ENCODE peak calls at places on chromosomes 12 and 14, in six cellular contexts. One of them, this sample, is unnamed.

GRCh38 chr14:103530390-103530789 is 1.4 kb downstream of the TRMT61A start:
- DNase-seq in BJ: no peak
- DNase-seq in neural progenitor cell: peak
- DNase-seq in transverse colon: no peak
- DNase-seq in gastrocnemius medialis: no peak
- DNase-seq in dorsolateral prefrontal cortex: no peak
- DNase-seq in this sample: no peak

GRCh38 chr14:36271939-36272907 is 48.2 kb downstream of the MBIP start:
- DNase-seq in transverse colon: peak
- DNase-seq in neural progenitor cell: no peak
- DNase-seq in BJ: no peak
- DNase-seq in gastrocnemius medialis: no peak
- DNase-seq in dorsolateral prefrontal cortex: peak
- DNase-seq in this sample: no peak

GRCh38 chr14:102586420-102587119 is 5.9 kb upstream of the RCOR1 start:
- DNase-seq in BJ: no peak
- DNase-seq in gastrocnemius medialis: no peak
- DNase-seq in dorsolateral prefrontal cortex: no peak
- DNase-seq in neural progenitor cell: no peak
- DNase-seq in transverse colon: no peak
- DNase-seq in this sample: no peak

GRCh38 chr14:102209224-102209966 is 69.7 kb downstream of the WDR20 start:
- DNase-seq in neural progenitor cell: peak
- DNase-seq in dorsolateral prefrontal cortex: peak
- DNase-seq in transverse colon: no peak
- DNase-seq in BJ: no peak
- DNase-seq in gastrocnemius medialis: peak
- DNase-seq in this sample: peak

GRCh38 chr12:119668315-119668651 is 350 bp downstream of the PRKAB1 start:
- DNase-seq in dorsolateral prefrontal cortex: no peak
- DNase-seq in gastrocnemius medialis: no peak
- DNase-seq in BJ: no peak
- DNase-seq in transverse colon: no peak
- DNase-seq in neural progenitor cell: no peak
- DNase-seq in this sample: no peak

GRCh38 chr12:91316825-91317224 is 134.2 kb upstream of the DCN start:
- DNase-seq in transverse colon: no peak
- DNase-seq in gastrocnemius medialis: no peak
- DNase-seq in BJ: peak
- DNase-seq in dorsolateral prefrontal cortex: no peak
- DNase-seq in neural progenitor cell: no peak
- DNase-seq in this sample: no peak

GRCh38 chr12:45379261-45379660 is 163.4 kb downstream of the ANO6 start:
- DNase-seq in gastrocnemius medialis: no peak
- DNase-seq in dorsolateral prefrontal cortex: no peak
- DNase-seq in transverse colon: no peak
- DNase-seq in BJ: no peak
- DNase-seq in neural progenitor cell: no peak
- DNase-seq in this sample: no peak

GRCh38 chr12:12804011-12804410 is 9.1 kb upstream of the DDX47 start:
- DNase-seq in dorsolateral prefrontal cortex: no peak
- DNase-seq in transverse colon: no peak
- DNase-seq in neural progenitor cell: no peak
- DNase-seq in BJ: no peak
- DNase-seq in gastrocnemius medialis: no peak
- DNase-seq in this sample: no peak

GRCh38 chr14:91153360-91153759 is 39.5 kb downstream of the DGLUCY start:
- DNase-seq in gastrocnemius medialis: no peak
- DNase-seq in BJ: no peak
- DNase-seq in neural progenitor cell: no peak
- DNase-seq in dorsolateral prefrontal cortex: no peak
- DNase-seq in transverse colon: peak
- DNase-seq in this sample: no peak

GRCh38 chr14:95774265-95775160 is 60.6 kb upstream of the TCL1A start:
- DNase-seq in dorsolateral prefrontal cortex: no peak
- DNase-seq in BJ: no peak
- DNase-seq in transverse colon: peak
- DNase-seq in gastrocnemius medialis: no peak
- DNase-seq in neural progenitor cell: peak
- DNase-seq in this sample: no peak

GRCh38 chr12:9340422-9341259 is 132.4 kb upstream of the PZP start:
- DNase-seq in transverse colon: no peak
- DNase-seq in neural progenitor cell: no peak
- DNase-seq in dorsolateral prefrontal cortex: no peak
- DNase-seq in gastrocnemius medialis: no peak
- DNase-seq in BJ: no peak
- DNase-seq in this sample: no peak

GRCh38 chr14:59919582-59920377 is at the start of gene LRRC9:
- DNase-seq in BJ: no peak
- DNase-seq in neural progenitor cell: peak
- DNase-seq in gastrocnemius medialis: no peak
- DNase-seq in transverse colon: peak
- DNase-seq in dorsolateral prefrontal cortex: peak
- DNase-seq in this sample: no peak

GRCh38 chr14:92582706-92583452 is 69.3 kb downstream of the RIN3 start:
- DNase-seq in gastrocnemius medialis: no peak
- DNase-seq in BJ: no peak
- DNase-seq in dorsolateral prefrontal cortex: no peak
- DNase-seq in neural progenitor cell: no peak
- DNase-seq in transverse colon: no peak
- DNase-seq in this sample: no peak

GRCh38 chr14:73241481-73242165 is 4.3 kb downstream of the PAPLN start:
- DNase-seq in gastrocnemius medialis: no peak
- DNase-seq in dorsolateral prefrontal cortex: peak
- DNase-seq in neural progenitor cell: no peak
- DNase-seq in transverse colon: no peak
- DNase-seq in BJ: no peak
- DNase-seq in this sample: no peak

GRCh38 chr12:101743724-101744472 is 4.6 kb upstream of the SYCP3 start:
- DNase-seq in neural progenitor cell: peak
- DNase-seq in transverse colon: peak
- DNase-seq in BJ: no peak
- DNase-seq in dorsolateral prefrontal cortex: no peak
- DNase-seq in gastrocnemius medialis: no peak
- DNase-seq in this sample: no peak

GRCh38 chr14:44963775-44964380 is 1.9 kb downstream of the TOGARAM1 start:
- DNase-seq in dorsolateral prefrontal cortex: no peak
- DNase-seq in BJ: no peak
- DNase-seq in transverse colon: no peak
- DNase-seq in neural progenitor cell: peak
- DNase-seq in gastrocnemius medialis: peak
- DNase-seq in this sample: no peak

GRCh38 chr14:61103541-61104339 is 122.7 kb downstream of the SLC38A6 start:
- DNase-seq in BJ: peak
- DNase-seq in transverse colon: peak
- DNase-seq in neural progenitor cell: peak
- DNase-seq in dorsolateral prefrontal cortex: no peak
- DNase-seq in gastrocnemius medialis: peak
- DNase-seq in this sample: peak

GRCh38 chr14:36915089-36915488 is 253.4 kb downstream of the PAX9 start:
- DNase-seq in neural progenitor cell: no peak
- DNase-seq in dorsolateral prefrontal cortex: no peak
- DNase-seq in gastrocnemius medialis: no peak
- DNase-seq in BJ: no peak
- DNase-seq in transverse colon: no peak
- DNase-seq in this sample: no peak

GRCh38 chr12:96198970-96199369 is 4.8 kb downstream of the ELK3 start:
- DNase-seq in gastrocnemius medialis: no peak
- DNase-seq in BJ: peak
- DNase-seq in transverse colon: no peak
- DNase-seq in neural progenitor cell: no peak
- DNase-seq in dorsolateral prefrontal cortex: no peak
- DNase-seq in this sample: peak

GRCh38 chr14:35932659-35933159 is 106.6 kb downstream of the BRMS1L start:
- DNase-seq in dorsolateral prefrontal cortex: no peak
- DNase-seq in transverse colon: peak
- DNase-seq in neural progenitor cell: no peak
- DNase-seq in gastrocnemius medialis: no peak
- DNase-seq in BJ: no peak
- DNase-seq in this sample: no peak

GRCh38 chr12:12722351-12723146 is 5.4 kb downstream of the CDKN1B start:
- DNase-seq in BJ: no peak
- DNase-seq in neural progenitor cell: no peak
- DNase-seq in dorsolateral prefrontal cortex: no peak
- DNase-seq in transverse colon: no peak
- DNase-seq in gastrocnemius medialis: no peak
- DNase-seq in this sample: no peak

GRCh38 chr12:124480469-124481256 is 86.7 kb downstream of the NCOR2 start:
- DNase-seq in dorsolateral prefrontal cortex: peak
- DNase-seq in neural progenitor cell: no peak
- DNase-seq in BJ: no peak
- DNase-seq in transverse colon: peak
- DNase-seq in gastrocnemius medialis: no peak
- DNase-seq in this sample: no peak

GRCh38 chr12:15220451-15220850 is 766 bp downstream of the RERG start:
- DNase-seq in gastrocnemius medialis: no peak
- DNase-seq in dorsolateral prefrontal cortex: no peak
- DNase-seq in BJ: no peak
- DNase-seq in neural progenitor cell: no peak
- DNase-seq in transverse colon: no peak
- DNase-seq in this sample: no peak
- H3K4me3 ChIP-seq in gastrocnemius medialis: peak
- H3K4me3 ChIP-seq in dorsolateral prefrontal cortex: peak
- H3K4me3 ChIP-seq in BJ: no peak
- H3K4me3 ChIP-seq in neural progenitor cell: peak
- H3K4me3 ChIP-seq in transverse colon: peak
- H3K4me3 ChIP-seq in this sample: peak

GRCh38 chr12:20007331-20007730 is 361.0 kb upstream of the PDE3A start:
- DNase-seq in transverse colon: no peak
- DNase-seq in gastrocnemius medialis: no peak
- DNase-seq in dorsolateral prefrontal cortex: no peak
- DNase-seq in BJ: peak
- DNase-seq in neural progenitor cell: no peak
- DNase-seq in this sample: no peak

GRCh38 chr12:20006856-20007255 is 361.5 kb upstream of the PDE3A start:
- DNase-seq in gastrocnemius medialis: no peak
- DNase-seq in dorsolateral prefrontal cortex: no peak
- DNase-seq in transverse colon: no peak
- DNase-seq in neural progenitor cell: no peak
- DNase-seq in BJ: peak
- DNase-seq in this sample: no peak

GRCh38 chr12:20003252-20003651 is 365.1 kb upstream of the PDE3A start:
- DNase-seq in gastrocnemius medialis: no peak
- DNase-seq in neural progenitor cell: no peak
- DNase-seq in BJ: no peak
- DNase-seq in dorsolateral prefrontal cortex: no peak
- DNase-seq in transverse colon: no peak
- DNase-seq in this sample: no peak

GRCh38 chr12:20000229-20000869 is 368.0 kb upstream of the PDE3A start:
- DNase-seq in transverse colon: no peak
- DNase-seq in neural progenitor cell: no peak
- DNase-seq in dorsolateral prefrontal cortex: no peak
- DNase-seq in gastrocnemius medialis: no peak
- DNase-seq in BJ: no peak
- DNase-seq in this sample: no peak

GRCh38 chr12:20004951-20005350 is 363.4 kb upstream of the PDE3A start:
- DNase-seq in neural progenitor cell: no peak
- DNase-seq in transverse colon: no peak
- DNase-seq in gastrocnemius medialis: no peak
- DNase-seq in dorsolateral prefrontal cortex: no peak
- DNase-seq in BJ: no peak
- DNase-seq in this sample: no peak
- TF ChIP-seq CTCF in neural progenitor cell: no peak
- TF ChIP-seq CTCF in transverse colon: no peak
- TF ChIP-seq CTCF in gastrocnemius medialis: no peak
- TF ChIP-seq CTCF in dorsolateral prefrontal cortex: no peak
- TF ChIP-seq CTCF in BJ: no peak
- TF ChIP-seq CTCF in this sample: no peak

GRCh38 chr12:3152013-3152412 is 74.8 kb downstream of the TSPAN9 start:
- DNase-seq in BJ: no peak
- DNase-seq in neural progenitor cell: peak
- DNase-seq in dorsolateral prefrontal cortex: no peak
- DNase-seq in gastrocnemius medialis: peak
- DNase-seq in transverse colon: no peak
- DNase-seq in this sample: no peak
- H3K4me3 ChIP-seq in BJ: no peak
- H3K4me3 ChIP-seq in neural progenitor cell: no peak
- H3K4me3 ChIP-seq in dorsolateral prefrontal cortex: no peak
- H3K4me3 ChIP-seq in gastrocnemius medialis: no peak
- H3K4me3 ChIP-seq in transverse colon: no peak
- H3K4me3 ChIP-seq in this sample: no peak

DNA sequence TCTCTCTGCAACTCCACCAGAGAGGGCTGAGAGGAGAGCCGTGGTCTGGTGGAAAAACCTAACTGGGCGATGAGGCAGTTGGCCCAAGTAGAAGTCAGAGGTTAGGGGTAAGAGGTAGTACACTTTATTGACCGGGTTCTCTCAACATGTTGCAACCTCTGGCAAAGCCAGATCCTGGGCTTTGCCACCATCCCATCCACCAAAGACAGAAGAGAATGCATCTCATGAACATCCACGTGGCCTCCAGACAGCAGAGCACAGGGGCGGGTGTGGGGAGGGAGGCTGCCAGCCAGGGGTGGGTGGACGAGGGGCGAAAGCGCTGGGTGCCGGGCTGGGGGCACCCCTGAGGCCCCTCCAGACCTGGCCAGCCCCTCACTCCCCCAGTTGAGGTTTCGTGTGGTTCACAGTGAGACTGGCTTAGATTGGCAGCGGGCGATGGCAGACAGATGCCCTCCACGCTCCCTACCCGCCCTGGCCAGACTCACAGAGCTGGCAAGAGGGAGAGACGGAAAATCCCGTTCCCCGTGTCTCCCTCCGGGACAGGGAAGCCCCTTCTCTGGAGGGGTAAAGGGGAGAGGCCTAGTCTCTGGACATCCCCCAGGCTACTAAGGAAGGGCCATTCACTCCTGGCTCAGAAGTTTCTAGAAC is 33.1 kb upstream of the VPS37B start:
- DNase-seq in gastrocnemius medialis: no peak
- DNase-seq in neural progenitor cell: no peak
- DNase-seq in transverse colon: no peak
- DNase-seq in dorsolateral prefrontal cortex: no peak
- DNase-seq in BJ: no peak
- DNase-seq in this sample: no peak
- TF ChIP-seq CTCF in gastrocnemius medialis: no peak
- TF ChIP-seq CTCF in neural progenitor cell: no peak
- TF ChIP-seq CTCF in transverse colon: no peak
- TF ChIP-seq CTCF in dorsolateral prefrontal cortex: no peak
- TF ChIP-seq CTCF in BJ: no peak
- TF ChIP-seq CTCF in this sample: no peak

GRCh38 chr12:1533205-1533601 is 61.2 kb downstream of the FBXL14 start:
- DNase-seq in gastrocnemius medialis: no peak
- DNase-seq in neural progenitor cell: no peak
- DNase-seq in transverse colon: no peak
- DNase-seq in dorsolateral prefrontal cortex: no peak
- DNase-seq in BJ: no peak
- DNase-seq in this sample: no peak
- H3K4me3 ChIP-seq in gastrocnemius medialis: no peak
- H3K4me3 ChIP-seq in neural progenitor cell: no peak
- H3K4me3 ChIP-seq in transverse colon: no peak
- H3K4me3 ChIP-seq in dorsolateral prefrontal cortex: no peak
- H3K4me3 ChIP-seq in BJ: peak
- H3K4me3 ChIP-seq in this sample: no peak

This sample was measured in epithelial cell of proximal tubule.